ENCODE peak calls at places on chromosomes 5 and 9, in four cellular contexts. K, E, Q and U are unnamed samples.

GRCh38 chr9:108213516-108213915 is 642.3 kb downstream of the ACTL7B start:
- DNase-seq in K (no peak), Q (no peak), E (no peak), U (no peak)

GRCh38 chr5:10311595-10312425 is 4.1 kb upstream of the CMBL start:
- DNase-seq in Q (no peak), K (no peak), E (no peak), U (no peak)

GRCh38 chr5:171541380-171541779 is 121.9 kb downstream of the FGF18 start:
- DNase-seq in E (no peak), Q (no peak), K (no peak), U (no peak)

GRCh38 chr5:156800982-156801381 is 49.1 kb upstream of the PPP1R2B start:
- DNase-seq in E (peak; percentile 78), K (no peak), Q (no peak), U (peak; percentile 18)

GRCh38 chr5:158277276-158277675 is 418.3 kb upstream of the CLINT1 start:
- DNase-seq in Q (no peak), K (no peak), E (no peak), U (no peak)

GRCh38 chr5:34627794-34628193 is 28.3 kb upstream of the RAI14 start:
- DNase-seq in E (no peak), Q (no peak), K (peak; percentile 92), U (no peak)

GRCh38 chr9:2241461-2241874 is 226.3 kb downstream of the SMARCA2 start:
- DNase-seq in E (peak; percentile 98), K (peak; percentile 86), Q (peak; percentile 70), U (peak; percentile 94)

GRCh38 chr9:125439434-125440272 is 178.0 kb downstream of the GAPVD1 start:
- DNase-seq in E (no peak), Q (no peak), K (no peak), U (no peak)

GRCh38 chr5:41751867-41752266 is 118.4 kb downstream of the OXCT1 start:
- DNase-seq in E (no peak), K (peak; percentile 46), Q (no peak), U (no peak)

GRCh38 chr5:98248949-98249348 is 524.5 kb upstream of the RGMB start:
- DNase-seq in E (no peak), K (peak; percentile 96), Q (no peak), U (no peak)

GRCh38 chr5:177620560-177620959 is 20.6 kb downstream of the B4GALT7 start:
- DNase-seq in E (no peak), K (no peak), Q (no peak), U (no peak)

GRCh38 chr9:38144421-38144820 is 75.4 kb upstream of the SHB start:
- DNase-seq in Q (no peak), E (peak; percentile 36), K (peak; percentile 70), U (no peak)

GRCh38 chr9:115411993-115412452 is 294.1 kb upstream of the TNC start:
- DNase-seq in E (peak; percentile 53), Q (no peak), K (peak; percentile 83), U (no peak)

GRCh38 chr5:67094476-67095300 is 101.9 kb downstream of the CD180 start:
- DNase-seq in E (peak; percentile 85), Q (no peak), K (peak; percentile 56), U (no peak)

GRCh38 chr5:151004499-151004898 is 15.9 kb upstream of the GPX3 start:
- DNase-seq in E (no peak), Q (no peak), K (no peak), U (no peak)

GRCh38 chr5:150763023-150763793 is 4.4 kb upstream of the DCTN4 start:
- DNase-seq in K (peak; percentile 67), E (no peak), Q (no peak), U (no peak)

GRCh38 chr5:73318308-73318719 is 130.3 kb downstream of the FOXD1 start:
- DNase-seq in E (no peak), Q (no peak), K (peak; percentile 77), U (no peak)

GRCh38 chr9:76610009-76610352 is 151.0 kb downstream of the GCNT1 start:
- DNase-seq in Q (no peak), K (peak; percentile 54), E (no peak), U (no peak)

GRCh38 chr5:178426326-178427130 is 163.7 kb downstream of the COL23A1 start:
- DNase-seq in E (no peak), K (no peak), Q (no peak), U (no peak)

GRCh38 chr5:135436856-135437795 is 10.0 kb downstream of the DCANP1 start:
- DNase-seq in Q (no peak), K (no peak), E (no peak), U (no peak)

GRCh38 chr9:88722753-88723152 is 187.8 kb downstream of the NXNL2 start:
- DNase-seq in Q (no peak), K (peak; percentile 26), E (peak; percentile 45), U (no peak)

GRCh38 chr9:116806075-116806474 is 119.0 kb downstream of the TRIM32 start:
- DNase-seq in E (peak; percentile 70), K (peak; percentile 16), Q (no peak), U (peak; percentile 56)

GRCh38 chr9:134525841-134526797 is 115.5 kb upstream of the COL5A1 start:
- DNase-seq in Q (no peak), E (no peak), K (no peak), U (no peak)

GRCh38 chr5:92403308-92403707 is 1020.2 kb upstream of the ARRDC3 start:
- DNase-seq in Q (no peak), K (no peak), E (no peak), U (no peak)

GRCh38 chr9:69293186-69293585 is 31.8 kb upstream of the ENTREP1 start:
- DNase-seq in E (no peak), K (no peak), Q (no peak), U (no peak)

GRCh38 chr5:150302301-150303069 is at the start of gene ARSI:
- DNase-seq in Q (no peak), K (no peak), E (peak; percentile 92), U (peak; percentile 58)

GRCh38 chr5:108249095-108249784 is 132.7 kb downstream of the FBXL17 start:
- DNase-seq in Q (no peak), K (no peak), E (no peak), U (no peak)

GRCh38 chr9:131179561-131180219 is 54.3 kb downstream of the NUP214 start:
- DNase-seq in K (peak; percentile 95), Q (no peak), E (peak; percentile 88), U (no peak)

GRCh38 chr5:159910843-159911229 is 5.4 kb upstream of the ADRA1B start:
- DNase-seq in K (no peak), Q (no peak), E (no peak), U (no peak)

GRCh38 chr9:33164138-33164809 is 2.9 kb downstream of the B4GALT1 start:
- DNase-seq in E (peak; percentile 18), Q (no peak), K (no peak), U (no peak)

GRCh38 chr5:124751031-124751430 is 4.6 kb upstream of the ZNF608 start:
- DNase-seq in K (no peak), Q (no peak), E (peak; percentile 90), U (no peak)

GRCh38 chr9:80797841-80798688 is 891.3 kb downstream of the TLE1 start:
- DNase-seq in Q (no peak), E (no peak), K (peak; percentile 63), U (no peak)

GRCh38 chr5:85533324-85533723 is 1084.4 kb upstream of the COX7C start:
- DNase-seq in K (no peak), Q (no peak), E (no peak), U (no peak)

GRCh38 chr9:121692606-121693505 is 41.4 kb downstream of the DAB2IP start:
- DNase-seq in Q (no peak), K (peak; percentile 52), E (peak; percentile 96), U (peak; percentile 54)

DNA sequence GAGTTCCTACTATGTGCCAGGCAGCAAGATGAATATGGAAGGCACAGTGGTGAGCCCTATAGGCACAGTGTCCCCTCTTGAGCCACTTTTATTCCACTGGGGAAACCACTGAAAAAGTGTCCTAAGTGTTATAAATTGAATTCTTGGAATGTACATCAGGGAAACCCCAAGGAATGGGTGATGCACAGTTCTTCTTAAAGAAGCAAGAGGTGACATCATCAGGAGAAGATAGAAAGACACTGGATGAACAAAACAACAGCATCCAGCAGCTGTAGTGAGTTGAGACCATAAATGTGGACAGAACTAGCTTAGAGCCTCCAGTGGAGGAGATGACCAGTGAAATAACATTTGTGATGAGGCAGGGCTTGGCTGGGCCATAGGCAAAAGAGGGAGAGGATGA is 199.2 kb upstream of the ANKRD55 start:
- DNase-seq in E (no peak), Q (no peak), K (peak; percentile 79), U (no peak)
- H2BK5ac ChIP-seq in E (no peak overlapping the region), Q (no peak overlapping the region), K (peak overlapping the region; percentile 15), U (no peak overlapping the region)

DNA sequence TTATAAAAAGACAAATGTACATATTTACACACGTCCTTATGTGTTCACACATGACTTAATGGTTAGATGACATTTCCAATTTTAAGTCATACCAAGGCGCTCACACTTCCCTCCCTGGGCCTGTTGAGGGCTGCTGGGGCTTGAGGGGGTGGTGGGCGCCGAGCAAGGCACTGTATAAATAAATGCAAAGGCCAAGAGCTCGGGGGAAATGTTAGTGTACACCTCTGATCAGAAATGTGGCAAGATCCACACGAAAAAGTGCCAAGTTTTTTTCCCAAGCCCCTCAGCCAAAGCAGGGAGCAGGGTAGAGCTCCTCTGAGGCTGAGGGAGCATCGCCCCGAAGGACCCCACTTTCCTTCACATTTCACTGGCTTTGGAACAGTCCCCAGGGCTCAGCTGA is 7.5 kb downstream of the IRF1 start:
- DNase-seq in Q (no peak), K (no peak), E (no peak), U (no peak)
- H2BK5ac ChIP-seq in Q (no peak overlapping the region), K (no peak overlapping the region), E (no peak overlapping the region), U (no peak overlapping the region)

GRCh38 chr9:97237951-97238851 is 69.3 kb upstream of the CCDC180 start:
- DNase-seq in K (peak; percentile 67), Q (no peak), E (peak; percentile 91), U (peak; percentile 65)

GRCh38 chr9:97237311-97237786 is 70.1 kb upstream of the CCDC180 start:
- DNase-seq in K (no peak), E (peak; percentile 56), Q (no peak), U (peak; percentile 37)
- H2BK5ac ChIP-seq in K (no peak overlapping the region), E (no peak overlapping the region), Q (peak overlapping the region; percentile 76), U (peak overlapping the region; percentile 71)

GRCh38 chr5:51387854-51388320 is 4.6 kb downstream of the ISL1 start:
- DNase-seq in K (no peak), E (peak; percentile 68), Q (no peak), U (no peak)

GRCh38 chr5:51388488-51389325 is 5.5 kb downstream of the ISL1 start:
- DNase-seq in K (no peak), E (peak; percentile 44), Q (no peak), U (no peak)

GRCh38 chr5:51389326-51389581 is 6.0 kb downstream of the ISL1 start:
- DNase-seq in K (no peak), E (peak; percentile 78), Q (no peak), U (no peak)

GRCh38 chr5:51385214-51385613 is 2.0 kb downstream of the ISL1 start:
- DNase-seq in K (no peak), E (no peak), Q (no peak), U (no peak)

GRCh38 chr5:51386916-51387853 is 3.9 kb downstream of the ISL1 start:
- DNase-seq in E (peak; percentile 58), K (no peak), Q (no peak), U (peak; percentile 23)
- H2BK5ac ChIP-seq in E (no peak overlapping the region), K (no peak overlapping the region), Q (peak overlapping the region; percentile 67), U (no peak overlapping the region)